ENCODE peak calls at places on chromosome 9, in nine cellular contexts. F, Y, M, W, Z, C, L, S and P are unnamed samples.

GRCh38 chr9:80839821-80840670 is 849.3 kb downstream of the TLE1 start:
- DNase-seq in F (no peak), Y (no peak), M (no peak), W (no peak), Z (no peak), C (no peak), L (no peak), S (no peak), P (no peak)

GRCh38 chr9:13967493-13967892 is 346.4 kb downstream of the NFIB start:
- DNase-seq in F (no peak), Y (no peak), M (no peak), W (no peak), Z (no peak), C (no peak), L (no peak), S (no peak), P (no peak)

GRCh38 chr9:13447551-13448422 is 168.3 kb upstream of the MPDZ start:
- DNase-seq in F (no peak), Y (peak; percentile 68), M (no peak), W (no peak), Z (no peak), C (no peak), L (no peak), S (peak; percentile 18), P (no peak)

GRCh38 chr9:15231788-15232635 is 75.0 kb downstream of the TTC39B start:
- DNase-seq in F (no peak), Y (peak; percentile 4), M (peak; percentile 48), W (peak; percentile 60), Z (no peak), C (peak; percentile 23), L (no peak), S (no peak), P (no peak)

GRCh38 chr9:85332487-85332886 is 409.3 kb downstream of the AGTPBP1 start:
- DNase-seq in F (no peak), Y (peak; percentile 29), M (no peak), W (no peak), Z (no peak), C (no peak), L (no peak), S (no peak), P (no peak)

GRCh38 chr9:37923796-37924430 is 20.0 kb upstream of the SLC25A51 start:
- DNase-seq in F (no peak), Y (no peak), M (no peak), W (no peak), Z (no peak), C (no peak), L (no peak), S (peak; percentile 39), P (no peak)

GRCh38 chr9:109739760-109740159 is 40.2 kb upstream of the PALM2AKAP2 start:
- DNase-seq in F (no peak), Y (no peak), M (peak; percentile 29), W (no peak), Z (no peak), C (no peak), L (no peak), S (no peak), P (no peak)

GRCh38 chr9:88544245-88544644 is 9.3 kb downstream of the NXNL2 start:
- DNase-seq in F (no peak), Y (no peak), M (no peak), W (no peak), Z (no peak), C (no peak), L (peak; percentile 14), S (no peak), P (no peak)

GRCh38 chr9:121292801-121293241 is 24.9 kb downstream of the GSN start:
- DNase-seq in F (no peak), Y (no peak), M (no peak), W (no peak), Z (peak; percentile 13), C (no peak), L (no peak), S (no peak), P (no peak)

GRCh38 chr9:37908698-37909186 is 4.8 kb upstream of the SLC25A51 start:
- DNase-seq in F (no peak), Y (no peak), M (peak; percentile 75), W (peak; percentile 80), Z (no peak), C (no peak), L (no peak), S (no peak), P (no peak)

GRCh38 chr9:95004452-95005275 is 278.2 kb downstream of the AOPEP start:
- DNase-seq in F (no peak), Y (peak; percentile 39), M (peak; percentile 68), W (peak; percentile 47), Z (peak; percentile 54), C (peak; percentile 19), L (peak; percentile 80), S (peak; percentile 89), P (no peak)

GRCh38 chr9:115022760-115023434 is 92.5 kb upstream of the TNFSF8 start:
- DNase-seq in F (no peak), Y (no peak), M (no peak), W (peak; percentile 82), Z (no peak), C (no peak), L (no peak), S (no peak), P (peak; percentile 93)

GRCh38 chr9:111691686-111692329 is 30.4 kb downstream of the GNG10 start:
- DNase-seq in F (no peak), Y (peak; percentile 9), M (peak; percentile 41), W (peak; percentile 52), Z (no peak), C (no peak), L (no peak), S (peak; percentile 46), P (peak; percentile 32)

GRCh38 chr9:135066291-135066690 is 21.2 kb upstream of the OLFM1 start:
- DNase-seq in F (no peak), Y (no peak), M (no peak), W (no peak), Z (no peak), C (no peak), L (no peak), S (no peak), P (no peak)

GRCh38 chr9:97363661-97364299 is 48.1 kb upstream of the TDRD7 start:
- DNase-seq in F (no peak), Y (no peak), M (no peak), W (no peak), Z (no peak), C (no peak), L (no peak), S (no peak), P (no peak)

GRCh38 chr9:99039388-99040182 is 65.3 kb upstream of the TGFBR1 start:
- DNase-seq in F (no peak), Y (no peak), M (no peak), W (peak; percentile 24), Z (no peak), C (no peak), L (no peak), S (no peak), P (peak; percentile 49)

GRCh38 chr9:80076105-80076504 is 504.3 kb downstream of the TLE4 start:
- DNase-seq in F (no peak), Y (no peak), M (peak; percentile 10), W (peak; percentile 11), Z (no peak), C (no peak), L (no peak), S (no peak), P (no peak)

GRCh38 chr9:25716220-25716872 is 38.1 kb upstream of the TUSC1 start:
- DNase-seq in F (no peak), Y (peak; percentile 44), M (peak; percentile 89), W (peak; percentile 39), Z (no peak), C (no peak), L (peak; percentile 12), S (no peak), P (peak; percentile 84)

GRCh38 chr9:103798620-103799019 is 295.5 kb upstream of the SMC2 start:
- DNase-seq in F (no peak), Y (peak; percentile 8), M (peak; percentile 88), W (peak; percentile 96), Z (no peak), C (no peak), L (no peak), S (no peak), P (peak; percentile 89)

GRCh38 chr9:29214162-29214520 is 1640.9 kb upstream of the C9orf72 start:
- DNase-seq in F (no peak), Y (peak; percentile 87), M (peak; percentile 45), W (peak; percentile 4), Z (peak; percentile 28), C (no peak), L (no peak), S (peak; percentile 82), P (no peak)

GRCh38 chr9:86529496-86530275 is 175.5 kb upstream of the TUT7 start:
- DNase-seq in F (no peak), Y (no peak), M (peak; percentile 81), W (no peak), Z (no peak), C (no peak), L (no peak), S (no peak), P (no peak)

GRCh38 chr9:113746486-113746885 is 129.6 kb upstream of the ZNF618 start:
- DNase-seq in F (no peak), Y (no peak), M (peak; percentile 54), W (no peak), Z (no peak), C (no peak), L (no peak), S (no peak), P (no peak)

GRCh38 chr9:2583308-2584013 is 38.1 kb upstream of the VLDLR start:
- DNase-seq in F (no peak), Y (no peak), M (peak; percentile 43), W (no peak), Z (no peak), C (no peak), L (peak; percentile 29), S (no peak), P (no peak)

GRCh38 chr9:12289711-12290110 is 403.5 kb upstream of the TYRP1 start:
- DNase-seq in F (no peak), Y (peak; percentile 36), M (no peak), W (no peak), Z (no peak), C (no peak), L (no peak), S (no peak), P (no peak)

GRCh38 chr9:84573098-84573497 is 96.4 kb upstream of the NTRK2 start:
- DNase-seq in F (no peak), Y (no peak), M (no peak), W (no peak), Z (no peak), C (no peak), L (no peak), S (no peak), P (no peak)

GRCh38 chr9:35673132-35673997 is at the start of gene CA9:
- DNase-seq in F (no peak), Y (peak; percentile 39), M (peak; percentile 68), W (no peak), Z (no peak), C (no peak), L (peak; percentile 36), S (no peak), P (no peak)

GRCh38 chr9:33133186-33133585 is 34.0 kb downstream of the B4GALT1 start:
- DNase-seq in F (no peak), Y (no peak), M (peak; percentile 47), W (no peak), Z (no peak), C (no peak), L (no peak), S (peak; percentile 25), P (peak; percentile 90)

GRCh38 chr9:72305102-72305546 is 59.9 kb downstream of the ZFAND5 start:
- DNase-seq in F (no peak), Y (no peak), M (peak; percentile 64), W (peak; percentile 95), Z (peak; percentile 64), C (no peak), L (peak; percentile 73), S (no peak), P (peak; percentile 98)

GRCh38 chr9:37030591-37030939 is 3.5 kb downstream of the PAX5 start:
- DNase-seq in F (no peak), Y (no peak), M (no peak), W (no peak), Z (no peak), C (no peak), L (no peak), S (no peak), P (no peak)

GRCh38 chr9:114154597-114155102 is 687 bp upstream of the COL27A1 start:
- DNase-seq in F (no peak), Y (no peak), M (peak; percentile 27), W (no peak), Z (no peak), C (no peak), L (no peak), S (no peak), P (no peak)

GRCh38 chr9:135079676-135080075 is 7.8 kb upstream of the OLFM1 start:
- DNase-seq in F (no peak), Y (no peak), M (no peak), W (no peak), Z (peak; percentile 2), C (no peak), L (peak; percentile 1), S (no peak), P (no peak)